ENCODE peak calls at places on chromosomes 6 and 20, in eight cellular contexts. O, A, Q, Y, N, K, H and L are unnamed samples.

GRCh38 chr6:70398783-70399730 is 14.3 kb upstream of the FAM135A start:
- DNase-seq in K (no peak), A (no peak), Q (peak; percentile 84), H (peak; percentile 26), Y (peak; percentile 92), N (no peak), O (no peak), L (peak; percentile 84)

GRCh38 chr20:415820-416322 is 7.8 kb downstream of the RBCK1 start:
- DNase-seq in A (no peak), Y (no peak), Q (no peak), N (no peak), O (no peak), K (no peak), H (peak; percentile 46), L (no peak)

GRCh38 chr6:97668716-97669115 is 385.7 kb upstream of the MMS22L start:
- DNase-seq in K (no peak), H (no peak), Q (no peak), Y (no peak), N (no peak), O (no peak), A (no peak), L (no peak)

GRCh38 chr6:107488174-107488874 is 1.6 kb upstream of the SOBP start:
- DNase-seq in A (no peak), K (no peak), Q (no peak), N (no peak), O (no peak), H (peak; percentile 11), Y (no peak), L (no peak)

GRCh38 chr6:168410554-168411011 is 30.4 kb upstream of the SMOC2 start:
- DNase-seq in A (no peak), K (no peak), Y (no peak), N (no peak), O (no peak), H (no peak), Q (no peak), L (no peak)

GRCh38 chr6:44722736-44723135 is 335.2 kb downstream of the CDC5L start:
- DNase-seq in A (no peak), O (no peak), Y (no peak), H (no peak), K (no peak), Q (no peak), N (no peak), L (no peak)

GRCh38 chr6:4352731-4353130 is 217.4 kb upstream of the ECI2 start:
- DNase-seq in O (no peak), Q (no peak), A (no peak), N (no peak), Y (no peak), H (no peak), K (no peak), L (no peak)

GRCh38 chr6:56693246-56693607 is 50.5 kb upstream of the DST start:
- DNase-seq in K (peak; percentile 58), Q (peak; percentile 82), A (no peak), N (peak; percentile 94), Y (peak; percentile 56), O (peak; percentile 54), H (peak; percentile 91), L (no peak)

GRCh38 chr20:60586417-60587105 is 628.3 kb downstream of the CDH26 start:
- DNase-seq in O (no peak), Y (no peak), K (no peak), Q (no peak), A (no peak), N (no peak), H (no peak), L (no peak)

GRCh38 chr6:88749849-88750248 is 213.6 kb downstream of the RNGTT start:
- DNase-seq in A (no peak), H (no peak), N (no peak), Y (no peak), K (no peak), O (no peak), Q (no peak), L (no peak)

GRCh38 chr6:42777126-42777822 is 4.6 kb upstream of the BICRAL start:
- DNase-seq in N (no peak), O (no peak), K (no peak), Y (no peak), A (no peak), Q (no peak), H (no peak), L (no peak)

GRCh38 chr6:134117409-134117808 is 65.0 kb upstream of the SLC2A12 start:
- DNase-seq in O (no peak), N (no peak), A (no peak), K (no peak), H (peak; percentile 19), Y (no peak), Q (no peak), L (no peak)

GRCh38 chr20:46342045-46342378 is 33.7 kb upstream of the CDH22 start:
- DNase-seq in Q (no peak), O (no peak), K (no peak), H (no peak), Y (no peak), A (no peak), N (no peak), L (no peak)

GRCh38 chr6:126041516-126042447 is 55.4 kb downstream of the TRMT11 start:
- DNase-seq in Y (no peak), N (no peak), K (no peak), A (no peak), H (no peak), O (no peak), Q (no peak), L (no peak)

GRCh38 chr20:32528291-32528891 is 56.7 kb downstream of the NOL4L start:
- DNase-seq in Q (no peak), K (no peak), O (no peak), A (no peak), H (peak; percentile 44), N (no peak), Y (no peak), L (no peak)

GRCh38 chr6:44386929-44387345 is 569 bp upstream of the CDC5L start:
- DNase-seq in O (no peak), Q (peak; percentile 20), Y (no peak), H (peak; percentile 60), K (peak; percentile 26), A (peak; percentile 3), N (no peak), L (peak; percentile 44)

GRCh38 chr20:63177134-63177784 is 38.7 kb downstream of the YTHDF1 start:
- DNase-seq in Q (peak; percentile 44), K (no peak), O (no peak), H (no peak), N (no peak), Y (peak; percentile 66), A (no peak), L (no peak)

GRCh38 chr20:31430568-31431095 is 9.8 kb upstream of the DEFB123 start:
- DNase-seq in O (no peak), Q (no peak), H (no peak), A (no peak), N (no peak), Y (no peak), K (no peak), L (no peak)
- H3K27ac ChIP-seq in O (no peak overlapping the region), Q (no peak overlapping the region), H (no peak overlapping the region), A (no peak overlapping the region), N (no peak overlapping the region), Y (no peak overlapping the region), K (no peak overlapping the region), L (no peak overlapping the region)

GRCh38 chr6:2558098-2558770 is 192.5 kb downstream of the MYLK4 start:
- DNase-seq in Q (no peak), N (no peak), Y (no peak), H (no peak), A (no peak), K (no peak), O (no peak), L (no peak)

GRCh38 chr6:2557181-2557720 is 193.5 kb downstream of the MYLK4 start:
- DNase-seq in A (no peak), K (no peak), O (no peak), H (no peak), N (no peak), Y (no peak), Q (no peak), L (no peak)

GRCh38 chr6:2554651-2555050 is 196.1 kb downstream of the MYLK4 start:
- DNase-seq in A (no peak), Q (no peak), K (no peak), H (no peak), O (no peak), N (no peak), Y (no peak), L (peak; percentile 53)

GRCh38 chr6:2558861-2559811 is 191.6 kb downstream of the MYLK4 start:
- DNase-seq in N (no peak), Y (no peak), K (no peak), H (no peak), Q (no peak), A (no peak), O (no peak), L (no peak)

DNA sequence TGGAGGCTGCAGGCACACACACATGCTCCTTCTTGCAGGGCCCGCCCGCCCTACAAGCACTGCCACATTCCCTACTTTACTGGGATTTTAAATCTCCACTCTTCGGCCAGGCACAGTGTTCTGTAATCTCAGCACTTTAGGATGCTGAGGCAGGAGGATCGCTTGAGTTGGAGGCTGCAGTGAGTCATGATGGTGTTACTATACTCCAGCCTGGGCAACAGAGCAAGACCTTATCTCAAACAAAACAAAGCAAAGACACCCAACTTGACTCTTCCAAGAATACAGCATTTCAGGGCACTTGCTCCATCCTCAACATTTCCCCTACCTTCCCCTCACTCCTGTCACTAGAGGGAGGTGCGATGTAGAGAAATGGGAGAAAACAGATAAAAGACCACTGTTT is 194.0 kb downstream of the MYLK4 start:
- DNase-seq in H (peak; percentile 65), A (no peak), Q (no peak), K (no peak), N (no peak), Y (no peak), O (no peak), L (no peak)
- TF ChIP-seq CTCF in H (no peak), A (no peak), Q (no peak), K (no peak), N (no peak), Y (no peak), O (no peak), L (no peak)

GRCh38 chr6:15434823-15435380 is 189.0 kb downstream of the JARID2 start:
- DNase-seq in Y (no peak), K (no peak), Q (no peak), O (no peak), N (no peak), H (no peak), A (no peak), L (no peak)

GRCh38 chr6:15434263-15434662 is 188.4 kb downstream of the JARID2 start:
- DNase-seq in Q (no peak), A (no peak), K (no peak), Y (no peak), O (no peak), H (no peak), N (no peak), L (no peak)

GRCh38 chr6:15435468-15435867 is 189.6 kb downstream of the JARID2 start:
- DNase-seq in A (no peak), H (no peak), N (no peak), O (no peak), Y (no peak), Q (no peak), K (no peak), L (no peak)

GRCh38 chr6:15431762-15432495 is 186.1 kb downstream of the JARID2 start:
- DNase-seq in N (no peak), K (no peak), Y (peak; percentile 7), Q (peak; percentile 38), O (no peak), H (peak; percentile 58), A (no peak), L (no peak)

GRCh38 chr6:15433517-15433874 is 187.6 kb downstream of the JARID2 start:
- DNase-seq in H (no peak), K (no peak), A (no peak), N (no peak), Y (no peak), O (no peak), Q (no peak), L (no peak)
- H3K27ac ChIP-seq in H (no peak overlapping the region), K (no peak overlapping the region), A (no peak overlapping the region), N (no peak overlapping the region), Y (no peak overlapping the region), O (no peak overlapping the region), Q (no peak overlapping the region), L (no peak overlapping the region)

GRCh38 chr6:21082091-21082490 is 511.5 kb upstream of the SOX4 start:
- DNase-seq in K (no peak), H (no peak), Q (no peak), N (no peak), A (no peak), O (no peak), Y (no peak), L (no peak)
- TF ChIP-seq CTCF in K (no peak), H (no peak), Q (no peak), N (no peak), A (no peak), O (no peak), Y (no peak), L (no peak)